ENCODE peak calls at places on chromosomes 13 and 19, in seven cellular contexts. One of them, this sample, is unnamed.

GRCh38 chr13:21033224-21033855 is 28.0 kb downstream of the LATS2 start:
- DNase-seq in NCI-H2081: no peak
- DNase-seq in astrocyte of the hippocampus: peak
- DNase-seq in C1 segment of cervical spinal cord: no peak
- DNase-seq in activated T-cell treated with anti-CD3 and anti-CD28 coated beads, Interleukin-2, amount 50 U/mL, for 72 hours: no peak
- DNase-seq in GM03348: peak
- DNase-seq in amygdala: no peak
- DNase-seq in this sample: no peak

GRCh38 chr19:27774827-27775226 is 1438.1 kb downstream of the UQCRFS1 start:
- DNase-seq in NCI-H2081: no peak
- DNase-seq in astrocyte of the hippocampus: no peak
- DNase-seq in C1 segment of cervical spinal cord: no peak
- DNase-seq in activated T-cell treated with anti-CD3 and anti-CD28 coated beads, Interleukin-2, amount 50 U/mL, for 72 hours: peak
- DNase-seq in GM03348: no peak
- DNase-seq in amygdala: no peak
- DNase-seq in this sample: no peak

GRCh38 chr19:11378319-11379189 is 4.1 kb downstream of the SWSAP1 start:
- DNase-seq in NCI-H2081: peak
- DNase-seq in astrocyte of the hippocampus: peak
- DNase-seq in C1 segment of cervical spinal cord: no peak
- DNase-seq in activated T-cell treated with anti-CD3 and anti-CD28 coated beads, Interleukin-2, amount 50 U/mL, for 72 hours: peak
- DNase-seq in GM03348: peak
- DNase-seq in amygdala: peak
- DNase-seq in this sample: no peak

GRCh38 chr19:7792286-7792685 is 29.2 kb downstream of the CLEC4M start:
- DNase-seq in NCI-H2081: no peak
- DNase-seq in astrocyte of the hippocampus: no peak
- DNase-seq in C1 segment of cervical spinal cord: no peak
- DNase-seq in activated T-cell treated with anti-CD3 and anti-CD28 coated beads, Interleukin-2, amount 50 U/mL, for 72 hours: no peak
- DNase-seq in GM03348: no peak
- DNase-seq in amygdala: no peak
- DNase-seq in this sample: no peak

GRCh38 chr13:110529522-110530311 is 31.8 kb downstream of the RAB20 start:
- DNase-seq in NCI-H2081: no peak
- DNase-seq in astrocyte of the hippocampus: no peak
- DNase-seq in C1 segment of cervical spinal cord: no peak
- DNase-seq in activated T-cell treated with anti-CD3 and anti-CD28 coated beads, Interleukin-2, amount 50 U/mL, for 72 hours: no peak
- DNase-seq in GM03348: no peak
- DNase-seq in amygdala: no peak
- DNase-seq in this sample: no peak

GRCh38 chr19:30225615-30226463 is 146.3 kb upstream of the ZNF536 start:
- DNase-seq in NCI-H2081: no peak
- DNase-seq in astrocyte of the hippocampus: peak
- DNase-seq in C1 segment of cervical spinal cord: no peak
- DNase-seq in activated T-cell treated with anti-CD3 and anti-CD28 coated beads, Interleukin-2, amount 50 U/mL, for 72 hours: no peak
- DNase-seq in GM03348: peak
- DNase-seq in amygdala: no peak
- DNase-seq in this sample: no peak

GRCh38 chr13:42038661-42039456 is 9.6 kb upstream of the DGKH start:
- DNase-seq in NCI-H2081: no peak
- DNase-seq in astrocyte of the hippocampus: no peak
- DNase-seq in C1 segment of cervical spinal cord: no peak
- DNase-seq in activated T-cell treated with anti-CD3 and anti-CD28 coated beads, Interleukin-2, amount 50 U/mL, for 72 hours: no peak
- DNase-seq in GM03348: no peak
- DNase-seq in amygdala: no peak
- DNase-seq in this sample: no peak

GRCh38 chr19:21398851-21399250 is 1.9 kb downstream of the ZNF493 start:
- DNase-seq in NCI-H2081: no peak
- DNase-seq in astrocyte of the hippocampus: no peak
- DNase-seq in C1 segment of cervical spinal cord: no peak
- DNase-seq in activated T-cell treated with anti-CD3 and anti-CD28 coated beads, Interleukin-2, amount 50 U/mL, for 72 hours: no peak
- DNase-seq in GM03348: peak
- DNase-seq in amygdala: no peak
- DNase-seq in this sample: no peak

GRCh38 chr13:46850214-46850613 is 46.6 kb downstream of the HTR2A start:
- DNase-seq in NCI-H2081: no peak
- DNase-seq in astrocyte of the hippocampus: no peak
- DNase-seq in C1 segment of cervical spinal cord: no peak
- DNase-seq in activated T-cell treated with anti-CD3 and anti-CD28 coated beads, Interleukin-2, amount 50 U/mL, for 72 hours: no peak
- DNase-seq in GM03348: no peak
- DNase-seq in amygdala: no peak
- DNase-seq in this sample: no peak

GRCh38 chr13:106186366-106187030 is 349.0 kb downstream of the EFNB2 start:
- DNase-seq in NCI-H2081: no peak
- DNase-seq in astrocyte of the hippocampus: peak
- DNase-seq in C1 segment of cervical spinal cord: no peak
- DNase-seq in activated T-cell treated with anti-CD3 and anti-CD28 coated beads, Interleukin-2, amount 50 U/mL, for 72 hours: no peak
- DNase-seq in GM03348: no peak
- DNase-seq in amygdala: no peak
- DNase-seq in this sample: no peak

This sample was measured in NCI-H748 treated with DMSO at 0.1 percent for 48 hours.